ENCODE peak calls at places on chromosomes 2 and 18, in six cellular contexts. E is GM12891, C is HepG2, V is K562, O is H1, I is GM12878. L is an unnamed sample.

GRCh38 chr2:158482594-158482993 is 25.8 kb downstream of the PKP4 start:
- DNase-seq in C (no peak), I (no peak), E (no peak), V (no peak), O (no peak), L (no peak)

GRCh38 chr18:9890191-9890590 is 4.4 kb downstream of the TXNDC2 start:
- DNase-seq in O (no peak), I (no peak), E (no peak), V (no peak), C (no peak), L (no peak)

GRCh38 chr18:61475931-61476330 is 142.7 kb downstream of the CDH20 start:
- DNase-seq in I (no peak), E (no peak), V (no peak), C (no peak), O (no peak), L (no peak)

GRCh38 chr2:23655862-23656596 is 270.9 kb downstream of the ATAD2B start:
- DNase-seq in V (no peak), C (no peak), E (no peak), I (no peak), O (no peak), L (no peak)

GRCh38 chr2:8798393-8798792 is 39.0 kb downstream of the KIDINS220 start:
- DNase-seq in I (no peak), V (no peak), O (no peak), C (no peak), E (no peak), L (no peak)

GRCh38 chr2:177275041-177275440 is 10.5 kb upstream of the NFE2L2 start:
- DNase-seq in V (no peak), I (no peak), C (no peak), O (no peak), E (no peak), L (no peak)

GRCh38 chr18:51151568-51152511 is 45.6 kb downstream of the MEX3C start:
- DNase-seq in V (no peak), O (no peak), I (no peak), E (no peak), C (no peak), L (no peak)

GRCh38 chr2:177568393-177568792 is 175.8 kb downstream of the AGPS start:
- DNase-seq in E (peak), V (no peak), C (no peak), I (no peak), O (no peak), L (no peak)

GRCh38 chr2:75238670-75239330 is 39.5 kb upstream of the TACR1 start:
- DNase-seq in O (no peak), V (no peak), I (no peak), C (no peak), E (no peak), L (no peak)

GRCh38 chr2:177573120-177573519 is 180.5 kb downstream of the AGPS start:
- DNase-seq in E (no peak), I (no peak), O (no peak), C (no peak), V (no peak), L (no peak)

GRCh38 chr2:236656721-236657120 is 87.1 kb downstream of the ACKR3 start:
- DNase-seq in I (no peak), E (no peak), V (no peak), C (no peak), O (no peak), L (no peak)

GRCh38 chr2:30282081-30282480 is 50.7 kb downstream of the LBH start:
- DNase-seq in C (no peak), E (no peak), I (no peak), O (no peak), V (no peak), L (no peak)

GRCh38 chr2:17748745-17749144 is 4.9 kb downstream of the SMC6 start:
- DNase-seq in E (no peak), I (no peak), V (no peak), O (no peak), C (no peak), L (no peak)
- TF ChIP-seq POLR2A in E (no peak), I (no peak), V (no peak), O (no peak), C (no peak), L (no peak)

DNA sequence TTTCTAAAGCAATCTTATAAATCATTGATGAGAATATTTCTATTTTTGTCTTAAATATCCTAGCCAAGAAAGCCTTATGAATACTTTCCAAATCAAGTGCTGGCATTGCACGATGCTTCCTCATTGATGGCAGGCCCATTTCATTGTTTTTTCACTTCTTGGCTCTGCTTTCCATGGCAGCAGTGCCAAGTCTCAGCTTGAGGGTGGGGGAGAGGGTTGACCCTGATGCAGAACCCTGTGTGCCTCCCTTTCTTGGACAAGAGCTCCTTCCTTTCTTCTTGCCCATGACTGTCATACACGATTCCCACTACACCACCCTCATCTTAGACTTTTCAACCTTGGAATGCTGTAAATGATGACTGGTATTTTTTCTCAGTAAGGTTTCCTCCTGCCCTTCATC is 16.7 kb upstream of the CELF4 start:
- DNase-seq in C (no peak), E (no peak), I (no peak), V (no peak), O (no peak), L (no peak)
- TF ChIP-seq TAF1 in C (no peak), E (no peak), I (no peak), V (no peak), O (no peak), L (no peak)

GRCh38 chr2:38748857-38749804 is 2.0 kb downstream of the SRSF7 start:
- DNase-seq in O (no peak), V (no peak), C (no peak), E (no peak), I (no peak), L (no peak)

GRCh38 chr2:38750793-38751042 is 443 bp downstream of the SRSF7 start:
- DNase-seq in E (peak), O (no peak), C (no peak), I (no peak), V (peak), L (peak)

GRCh38 chr2:38751847-38752410 is 768 bp upstream of the SRSF7 start:
- DNase-seq in O (no peak), I (no peak), V (peak), C (peak), E (no peak), L (no peak)

GRCh38 chr2:38751043-38751846 is at the start of gene SRSF7:
- DNase-seq in V (peak), C (peak), E (peak), I (peak), O (peak), L (peak)

DNA sequence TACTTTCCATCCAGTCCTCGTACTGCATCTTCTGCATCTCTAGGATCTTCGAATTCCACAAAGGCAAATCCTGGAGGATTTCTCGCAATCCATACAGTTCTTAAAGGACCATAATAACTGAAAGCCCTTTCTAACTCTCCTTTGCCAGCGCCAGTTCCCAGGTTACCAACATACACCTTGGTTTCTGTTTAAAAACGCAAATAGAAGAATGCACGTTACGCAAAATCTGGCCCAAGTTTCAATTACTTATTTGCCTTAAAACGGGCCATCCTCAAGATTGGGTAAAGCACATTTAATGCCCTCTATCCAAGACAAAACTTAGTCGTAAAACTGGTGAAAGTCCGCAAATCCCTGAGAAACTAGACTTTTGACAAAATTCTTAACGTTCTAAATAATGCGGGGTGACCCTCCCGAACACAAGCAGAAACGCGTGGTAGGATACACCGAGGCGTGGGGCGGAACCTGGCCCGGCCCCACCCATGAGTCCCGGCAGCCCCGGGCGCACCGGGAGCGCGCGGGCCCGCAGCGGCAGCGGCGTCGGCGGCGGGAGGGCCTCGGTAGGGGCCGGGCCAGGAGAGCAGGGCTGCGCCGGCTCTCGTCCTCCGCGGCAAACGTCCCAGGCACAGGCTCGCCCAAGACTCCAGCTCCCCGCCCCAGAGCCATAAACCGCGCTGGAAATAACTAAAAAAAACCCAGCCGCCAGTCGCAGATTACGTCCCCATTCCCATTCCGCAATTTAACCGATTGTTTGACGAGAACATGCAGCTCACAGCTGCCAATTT is 959 bp downstream of the SRSF7 start:
- DNase-seq in O (no peak), I (no peak), C (no peak), V (peak), E (peak), L (peak)
- TF ChIP-seq POLR2AphosphoS5 in O (no peak), I (peak), C (no peak), V (no peak), E (no peak), L (no peak)

DNA sequence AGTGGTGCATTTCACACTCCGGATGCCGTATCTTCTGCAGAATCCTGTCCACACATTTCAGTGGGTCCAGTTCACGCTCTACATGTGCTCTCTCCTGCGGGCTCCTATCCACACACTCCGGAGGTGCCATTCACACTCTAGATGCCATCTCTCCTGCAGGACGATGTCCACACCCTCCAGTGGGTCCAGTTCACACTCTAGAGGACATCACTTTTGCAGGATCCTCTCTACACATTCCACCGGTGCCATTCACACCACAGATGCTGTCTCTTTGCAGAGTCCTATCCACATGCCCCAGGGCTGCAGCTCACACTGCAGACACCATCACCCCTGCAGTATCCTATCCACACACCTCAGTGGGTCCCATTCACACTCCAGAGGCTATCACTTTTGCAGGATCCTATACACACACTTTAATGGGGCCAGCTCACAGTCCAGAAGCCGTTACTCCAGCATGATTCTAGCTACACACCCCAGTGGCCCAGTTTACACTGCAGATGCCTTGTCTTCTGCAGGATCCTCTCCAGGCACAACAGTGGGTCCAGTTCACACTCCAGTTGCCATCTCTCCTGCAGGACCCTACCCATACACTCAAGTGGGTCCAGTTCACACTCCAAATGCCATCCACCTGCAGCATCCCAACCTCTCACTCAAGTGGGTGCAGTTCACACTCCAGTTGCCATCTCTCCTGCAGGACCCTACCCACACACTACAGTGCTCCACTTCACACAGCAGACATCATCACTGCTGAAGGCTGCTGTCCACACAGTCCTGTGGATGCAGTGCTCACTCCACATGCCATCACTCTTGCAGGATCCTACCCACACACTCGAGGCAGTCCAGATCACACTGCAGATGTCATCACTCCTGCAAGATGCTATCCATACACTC is 2.1 kb upstream of the PXDN start:
- DNase-seq in O (no peak), V (no peak), E (no peak), C (no peak), I (no peak), L (no peak)
- TF ChIP-seq POLR2A in O (no peak), V (no peak), E (no peak), C (no peak), I (no peak), L (no peak)

GRCh38 chr2:218547978-218548377 is 20.2 kb downstream of the USP37 start:
- DNase-seq in I (no peak), C (no peak), E (no peak), O (no peak), V (no peak), L (no peak)
- TF ChIP-seq TAF1 in I (no peak), C (no peak), E (no peak), O (no peak), V (no peak), L (no peak)

L was measured in GM12892.